ENCODE peak calls at places on chromosomes 5 and 9, in five cellular contexts. V is prostate gland; Z is lower leg skin; X is CD8-positive, alpha-beta T cell; M is left ventricle myocardium inferior. A is an unnamed sample.

GRCh38 chr5:135735831-135736230 is 98.6 kb upstream of the SLC25A48 start:
- DNase-seq in V (no peak), Z (peak), X (no peak), M (no peak), A (no peak)

GRCh38 chr5:157106668-157107461 is 2.0 kb downstream of the HAVCR2 start:
- DNase-seq in V (no peak), Z (peak), X (peak), M (peak), A (no peak)

GRCh38 chr5:31614147-31615030 is 24.5 kb upstream of the PDZD2 start:
- DNase-seq in V (peak), Z (no peak), X (no peak), M (no peak), A (no peak)

GRCh38 chr5:76684756-76685594 is 31.0 kb upstream of the F2R start:
- DNase-seq in V (no peak), Z (no peak), X (no peak), M (no peak), A (no peak)

GRCh38 chr5:156095709-156096241 is 231.2 kb upstream of the SGCD start:
- DNase-seq in V (no peak), Z (no peak), X (no peak), M (no peak), A (no peak)

GRCh38 chr5:125815-126214 is 33.8 kb downstream of the PLEKHG4B start:
- DNase-seq in V (no peak), Z (no peak), X (no peak), M (no peak), A (no peak)

GRCh38 chr9:137689745-137690529 is 71.1 kb downstream of the EHMT1 start:
- DNase-seq in V (peak), Z (no peak), X (no peak), M (no peak), A (no peak)

GRCh38 chr9:33107762-33108161 is 31.3 kb upstream of the SMU1 start:
- DNase-seq in V (no peak), Z (no peak), X (no peak), M (no peak), A (no peak)

DNA sequence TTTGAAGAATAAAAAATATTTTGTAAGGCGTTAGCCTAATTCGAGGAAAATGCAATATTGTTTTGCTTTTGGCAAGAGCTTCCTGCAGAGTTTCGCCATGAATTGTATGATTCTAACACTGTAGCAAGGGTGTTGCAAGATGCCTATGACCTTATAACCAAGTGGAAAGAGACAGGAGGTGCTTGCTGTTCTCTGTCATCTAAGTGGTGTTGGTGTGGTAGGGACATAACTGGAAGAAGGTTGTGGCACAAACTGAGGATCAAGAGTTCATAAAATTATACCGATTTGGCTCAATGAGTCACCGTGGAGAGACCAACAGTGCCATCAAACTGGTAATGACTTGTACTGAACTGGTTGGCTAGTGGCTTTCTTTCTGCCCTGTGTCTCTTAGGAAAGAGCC is 6.3 kb downstream of the STC2 start:
- DNase-seq in V (no peak), Z (no peak), X (no peak), M (no peak), A (no peak)
- H3K4me3 ChIP-seq in V (no peak), Z (no peak), X (no peak), M (no peak), A (no peak)

GRCh38 chr9:127974769-127975261 is 6.0 kb downstream of the EEIG1 start:
- DNase-seq in V (no peak), Z (no peak), X (peak), M (no peak), A (no peak)
- H3K4me3 ChIP-seq in V (no peak), Z (no peak), X (peak), M (peak), A (no peak)

GRCh38 chr9:133275105-133276000 is at the start of gene ABO:
- DNase-seq in V (no peak), Z (no peak), X (no peak), M (peak), A (no peak)
- H3K4me3 ChIP-seq in V (peak), Z (peak), X (no peak), M (peak), A (no peak)

GRCh38 chr5:173554989-173555705 is 61.3 kb downstream of the BOD1 start:
- DNase-seq in V (peak), Z (no peak), X (no peak), M (no peak), A (no peak)
- H3K4me3 ChIP-seq in V (peak), Z (no peak), X (no peak), M (no peak), A (no peak)

DNA sequence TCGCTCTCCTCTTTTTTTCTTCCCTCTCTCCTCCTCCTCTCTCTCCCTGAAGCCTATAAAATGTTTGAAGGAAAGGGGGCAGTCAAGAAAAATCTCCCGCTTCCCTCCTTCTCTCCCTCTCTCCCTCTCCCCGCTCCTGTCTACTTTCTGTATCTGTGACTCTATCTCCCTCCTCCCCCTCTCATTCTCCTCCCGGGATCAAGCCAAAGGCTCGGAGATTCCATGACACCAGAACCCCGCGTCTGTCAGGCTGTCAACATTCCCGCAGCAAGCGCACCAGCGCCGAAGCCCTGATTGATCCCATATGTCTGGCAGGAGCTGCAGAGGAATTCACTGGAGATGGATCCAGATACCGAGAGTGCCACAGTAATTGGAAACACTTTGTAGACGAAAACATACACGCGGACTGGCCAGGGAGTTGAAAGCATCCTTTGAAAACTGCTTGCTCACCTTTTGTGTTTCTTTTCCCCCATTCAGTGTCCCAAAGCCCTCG is 268 bp upstream of the SVEP1 start:
- DNase-seq in V (no peak), Z (peak), X (no peak), M (peak), A (peak)
- H3K4me3 ChIP-seq in V (peak), Z (peak), X (no peak), M (peak), A (peak)

GRCh38 chr5:119338326-119338957 is 17.4 kb upstream of the TNFAIP8 start:
- DNase-seq in V (no peak), Z (no peak), X (no peak), M (no peak), A (no peak)
- H3K4me3 ChIP-seq in V (no peak), Z (no peak), X (no peak), M (no peak), A (no peak)